ENCODE peak calls at places on chromosomes 2 and 18, in eight cellular contexts. One of them, this sample, is unnamed.

GRCh38 chr2:16425462-16426336 is 239.9 kb downstream of the CYRIA start:
- DNase-seq in heart left ventricle: peak; percentile 67
- DNase-seq in uterus: no peak
- DNase-seq in adrenal gland: no peak
- DNase-seq in body of pancreas: peak; percentile 91
- DNase-seq in sigmoid colon: no peak
- DNase-seq in K562: no peak
- DNase-seq in GM12891: no peak
- DNase-seq in this sample: no peak

GRCh38 chr2:188983427-188984101 is 9.4 kb downstream of the COL3A1 start:
- DNase-seq in heart left ventricle: no peak
- DNase-seq in sigmoid colon: no peak
- DNase-seq in GM12891: no peak
- DNase-seq in K562: no peak
- DNase-seq in uterus: no peak
- DNase-seq in body of pancreas: no peak
- DNase-seq in adrenal gland: no peak
- DNase-seq in this sample: no peak

GRCh38 chr2:37091873-37092272 is 7.6 kb downstream of the GPATCH11 start:
- DNase-seq in GM12891: no peak
- DNase-seq in adrenal gland: no peak
- DNase-seq in heart left ventricle: no peak
- DNase-seq in sigmoid colon: no peak
- DNase-seq in body of pancreas: no peak
- DNase-seq in uterus: no peak
- DNase-seq in K562: no peak
- DNase-seq in this sample: no peak

GRCh38 chr2:2847131-2847740 is 516.2 kb upstream of the MYT1L start:
- DNase-seq in GM12891: no peak
- DNase-seq in body of pancreas: peak; percentile 69
- DNase-seq in sigmoid colon: no peak
- DNase-seq in heart left ventricle: peak; percentile 64
- DNase-seq in uterus: no peak
- DNase-seq in K562: no peak
- DNase-seq in adrenal gland: no peak
- DNase-seq in this sample: no peak

GRCh38 chr2:238987352-238987981 is 139.6 kb downstream of the TWIST2 start:
- DNase-seq in K562: no peak
- DNase-seq in body of pancreas: no peak
- DNase-seq in sigmoid colon: no peak
- DNase-seq in heart left ventricle: no peak
- DNase-seq in uterus: no peak
- DNase-seq in adrenal gland: no peak
- DNase-seq in GM12891: no peak
- DNase-seq in this sample: no peak

GRCh38 chr2:215409331-215410127 is 26.3 kb downstream of the FN1 start:
- DNase-seq in adrenal gland: no peak
- DNase-seq in K562: no peak
- DNase-seq in sigmoid colon: no peak
- DNase-seq in body of pancreas: no peak
- DNase-seq in GM12891: no peak
- DNase-seq in uterus: no peak
- DNase-seq in heart left ventricle: no peak
- DNase-seq in this sample: no peak

GRCh38 chr2:240391111-240392051 is 44.1 kb upstream of the GPC1 start:
- DNase-seq in body of pancreas: no peak
- DNase-seq in sigmoid colon: peak; percentile 52
- DNase-seq in GM12891: no peak
- DNase-seq in heart left ventricle: peak; percentile 21
- DNase-seq in adrenal gland: no peak
- DNase-seq in K562: no peak
- DNase-seq in uterus: peak; percentile 4
- DNase-seq in this sample: no peak

GRCh38 chr2:215577356-215577755 is 141.5 kb upstream of the FN1 start:
- DNase-seq in uterus: no peak
- DNase-seq in K562: no peak
- DNase-seq in adrenal gland: no peak
- DNase-seq in sigmoid colon: no peak
- DNase-seq in body of pancreas: no peak
- DNase-seq in heart left ventricle: no peak
- DNase-seq in GM12891: no peak
- DNase-seq in this sample: no peak

GRCh38 chr2:101560780-101561315 is 85.9 kb upstream of the RFX8 start:
- DNase-seq in GM12891: no peak
- DNase-seq in sigmoid colon: no peak
- DNase-seq in body of pancreas: no peak
- DNase-seq in uterus: no peak
- DNase-seq in heart left ventricle: no peak
- DNase-seq in adrenal gland: no peak
- DNase-seq in K562: no peak
- DNase-seq in this sample: no peak

GRCh38 chr18:65754121-65754520 is 3.3 kb downstream of the CDH7 start:
- DNase-seq in GM12891: no peak
- DNase-seq in adrenal gland: no peak
- DNase-seq in heart left ventricle: no peak
- DNase-seq in body of pancreas: no peak
- DNase-seq in K562: no peak
- DNase-seq in sigmoid colon: no peak
- DNase-seq in uterus: no peak
- DNase-seq in this sample: no peak

GRCh38 chr18:34576622-34577021 is 133.5 kb upstream of the DTNA start:
- DNase-seq in uterus: no peak
- DNase-seq in adrenal gland: no peak
- DNase-seq in sigmoid colon: no peak
- DNase-seq in heart left ventricle: no peak
- DNase-seq in GM12891: no peak
- DNase-seq in K562: no peak
- DNase-seq in body of pancreas: no peak
- DNase-seq in this sample: no peak

DNA sequence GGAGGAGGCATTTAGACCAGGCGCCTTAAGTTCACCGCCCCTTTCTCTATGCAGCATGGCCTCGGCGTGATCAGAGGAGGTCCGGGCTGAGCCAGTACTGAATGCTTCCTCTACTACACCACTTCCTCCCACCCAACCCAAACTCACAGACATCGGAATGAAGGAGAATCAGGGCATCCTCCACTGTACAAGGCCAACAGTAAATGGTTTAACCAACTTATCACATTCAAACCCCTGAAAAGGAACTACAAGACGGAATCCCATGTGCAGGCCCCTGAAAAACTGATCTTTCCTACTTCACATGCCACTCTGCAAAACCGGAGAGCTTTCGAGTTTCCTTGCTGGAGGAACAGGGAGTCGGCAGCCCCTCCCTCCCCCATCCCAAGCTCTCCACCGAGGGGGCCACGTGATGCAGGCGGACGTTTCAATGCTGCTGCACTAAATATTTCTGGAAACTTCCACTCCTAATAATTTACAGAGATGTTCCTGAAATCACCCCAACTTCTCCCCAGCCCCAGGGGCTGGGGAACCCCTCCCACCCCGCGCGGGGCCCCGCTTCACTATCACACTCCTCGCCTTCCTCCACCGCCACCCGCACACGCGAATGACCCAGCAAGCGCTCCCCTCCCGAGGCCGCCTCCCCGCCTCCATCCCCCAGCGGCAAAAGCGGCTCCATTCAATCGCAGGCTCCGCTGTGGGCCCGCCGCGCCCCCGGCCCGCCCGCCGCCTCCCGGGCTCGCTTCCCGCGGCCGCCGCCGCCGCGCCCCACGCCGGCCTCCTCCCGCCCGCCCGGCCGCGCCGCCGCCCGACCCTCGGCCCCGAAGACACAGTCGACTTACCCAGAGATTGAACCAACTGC is 1.2 kb downstream of the XPO1 start:
- DNase-seq in sigmoid colon: peak; percentile 91
- DNase-seq in GM12891: peak; percentile 36
- DNase-seq in body of pancreas: peak; percentile 91
- DNase-seq in heart left ventricle: peak; percentile 73
- DNase-seq in adrenal gland: peak; percentile 83
- DNase-seq in K562: peak; percentile 29
- DNase-seq in uterus: peak; percentile 86
- DNase-seq in this sample: peak; percentile 67
- TF ChIP-seq POLR2A in sigmoid colon: no peak
- TF ChIP-seq POLR2A in GM12891: peak; percentile 93
- TF ChIP-seq POLR2A in body of pancreas: peak; percentile 86
- TF ChIP-seq POLR2A in heart left ventricle: no peak
- TF ChIP-seq POLR2A in adrenal gland: peak; percentile 73
- TF ChIP-seq POLR2A in K562: peak; percentile 95
- TF ChIP-seq POLR2A in uterus: peak; percentile 7
- TF ChIP-seq POLR2A in this sample: peak; percentile 89

GRCh38 chr2:55048925-55049793 is 1.1 kb downstream of the RTN4 start:
- DNase-seq in adrenal gland: peak; percentile 89
- DNase-seq in heart left ventricle: peak; percentile 91
- DNase-seq in GM12891: no peak
- DNase-seq in body of pancreas: peak; percentile 91
- DNase-seq in K562: peak; percentile 65
- DNase-seq in uterus: peak; percentile 93
- DNase-seq in sigmoid colon: peak; percentile 96
- DNase-seq in this sample: peak; percentile 82
- TF ChIP-seq POLR2A in adrenal gland: peak; percentile 75
- TF ChIP-seq POLR2A in heart left ventricle: no peak
- TF ChIP-seq POLR2A in GM12891: no peak
- TF ChIP-seq POLR2A in body of pancreas: peak; percentile 73
- TF ChIP-seq POLR2A in K562: peak; percentile 74
- TF ChIP-seq POLR2A in uterus: peak; percentile 73
- TF ChIP-seq POLR2A in sigmoid colon: peak; percentile 47
- TF ChIP-seq POLR2A in this sample: peak; percentile 64

GRCh38 chr2:200585730-200586643 is at the start of gene AOX1:
- DNase-seq in GM12891: peak; percentile 22
- DNase-seq in heart left ventricle: peak; percentile 53
- DNase-seq in adrenal gland: peak; percentile 90
- DNase-seq in K562: no peak
- DNase-seq in sigmoid colon: peak; percentile 90
- DNase-seq in body of pancreas: peak; percentile 85
- DNase-seq in uterus: peak; percentile 71
- DNase-seq in this sample: peak; percentile 42
- TF ChIP-seq POLR2A in GM12891: no peak
- TF ChIP-seq POLR2A in heart left ventricle: no peak
- TF ChIP-seq POLR2A in adrenal gland: peak; percentile 95
- TF ChIP-seq POLR2A in K562: no peak
- TF ChIP-seq POLR2A in sigmoid colon: no peak
- TF ChIP-seq POLR2A in body of pancreas: peak; percentile 75
- TF ChIP-seq POLR2A in uterus: no peak
- TF ChIP-seq POLR2A in this sample: no peak

GRCh38 chr2:129907256-129907973 is 72.1 kb upstream of the RAB6C start:
- DNase-seq in K562: no peak
- DNase-seq in GM12891: no peak
- DNase-seq in sigmoid colon: no peak
- DNase-seq in adrenal gland: no peak
- DNase-seq in heart left ventricle: no peak
- DNase-seq in uterus: no peak
- DNase-seq in body of pancreas: no peak
- DNase-seq in this sample: no peak
- TF ChIP-seq POLR2A in K562: no peak
- TF ChIP-seq POLR2A in GM12891: no peak
- TF ChIP-seq POLR2A in sigmoid colon: no peak
- TF ChIP-seq POLR2A in adrenal gland: no peak
- TF ChIP-seq POLR2A in heart left ventricle: no peak
- TF ChIP-seq POLR2A in uterus: no peak
- TF ChIP-seq POLR2A in body of pancreas: no peak
- TF ChIP-seq POLR2A in this sample: no peak

GRCh38 chr18:39297225-39297624 is 1731.6 kb upstream of the CELF4 start:
- DNase-seq in adrenal gland: no peak
- DNase-seq in K562: no peak
- DNase-seq in sigmoid colon: no peak
- DNase-seq in GM12891: no peak
- DNase-seq in body of pancreas: no peak
- DNase-seq in uterus: no peak
- DNase-seq in heart left ventricle: no peak
- DNase-seq in this sample: no peak
- TF ChIP-seq POLR2A in adrenal gland: no peak
- TF ChIP-seq POLR2A in K562: no peak
- TF ChIP-seq POLR2A in sigmoid colon: no peak
- TF ChIP-seq POLR2A in GM12891: no peak
- TF ChIP-seq POLR2A in body of pancreas: no peak
- TF ChIP-seq POLR2A in uterus: no peak
- TF ChIP-seq POLR2A in heart left ventricle: no peak
- TF ChIP-seq POLR2A in this sample: no peak

This sample was measured in erythroblast.